ENCODE peak calls at places on chromosome X, in nine cellular contexts. One of them, this sample, is unnamed.

GRCh38 chrX:101659601-101660063 is at the start of gene ARMCX2:
- DNase-seq in prostate gland: peak; percentile 45
- DNase-seq in choroid plexus epithelial cell: peak; percentile 75
- DNase-seq in heart left ventricle: peak; percentile 59
- DNase-seq in cardiac fibroblast: peak; percentile 76
- DNase-seq in CD8-positive, alpha-beta T cell: no peak
- DNase-seq in astrocyte of the spinal cord: peak; percentile 53
- DNase-seq in neural progenitor cell: peak; percentile 64
- DNase-seq in GM06990: no peak
- DNase-seq in this sample: peak; percentile 43

GRCh38 chrX:46686003-46686645 is 72.8 kb downstream of the SLC9A7 start:
- DNase-seq in cardiac fibroblast: peak; percentile 52
- DNase-seq in GM06990: no peak
- DNase-seq in CD8-positive, alpha-beta T cell: peak; percentile 2
- DNase-seq in astrocyte of the spinal cord: peak; percentile 19
- DNase-seq in prostate gland: peak; percentile 4
- DNase-seq in choroid plexus epithelial cell: peak; percentile 62
- DNase-seq in neural progenitor cell: peak; percentile 44
- DNase-seq in heart left ventricle: no peak
- DNase-seq in this sample: peak; percentile 34

GRCh38 chrX:83916525-83916924 is 55.6 kb downstream of the CYLC1 start:
- DNase-seq in prostate gland: no peak
- DNase-seq in choroid plexus epithelial cell: peak; percentile 0
- DNase-seq in heart left ventricle: no peak
- DNase-seq in GM06990: no peak
- DNase-seq in astrocyte of the spinal cord: no peak
- DNase-seq in cardiac fibroblast: no peak
- DNase-seq in neural progenitor cell: peak; percentile 46
- DNase-seq in CD8-positive, alpha-beta T cell: no peak
- DNase-seq in this sample: no peak

GRCh38 chrX:7242613-7243012 is 94.7 kb upstream of the PUDP start:
- DNase-seq in heart left ventricle: no peak
- DNase-seq in cardiac fibroblast: no peak
- DNase-seq in choroid plexus epithelial cell: no peak
- DNase-seq in GM06990: peak; percentile 49
- DNase-seq in neural progenitor cell: no peak
- DNase-seq in astrocyte of the spinal cord: no peak
- DNase-seq in CD8-positive, alpha-beta T cell: no peak
- DNase-seq in prostate gland: no peak
- DNase-seq in this sample: no peak

GRCh38 chrX:24668111-24668510 is 21.0 kb upstream of the PCYT1B start:
- DNase-seq in CD8-positive, alpha-beta T cell: no peak
- DNase-seq in cardiac fibroblast: peak; percentile 64
- DNase-seq in heart left ventricle: no peak
- DNase-seq in neural progenitor cell: no peak
- DNase-seq in GM06990: no peak
- DNase-seq in choroid plexus epithelial cell: peak; percentile 18
- DNase-seq in prostate gland: no peak
- DNase-seq in astrocyte of the spinal cord: no peak
- DNase-seq in this sample: no peak

GRCh38 chrX:148298737-148299136 is 201.7 kb upstream of the AFF2 start:
- DNase-seq in CD8-positive, alpha-beta T cell: no peak
- DNase-seq in cardiac fibroblast: peak; percentile 0
- DNase-seq in GM06990: no peak
- DNase-seq in prostate gland: no peak
- DNase-seq in heart left ventricle: no peak
- DNase-seq in choroid plexus epithelial cell: no peak
- DNase-seq in neural progenitor cell: no peak
- DNase-seq in astrocyte of the spinal cord: peak; percentile 61
- DNase-seq in this sample: no peak

GRCh38 chrX:140723251-140723650 is 13.7 kb downstream of the LINC00632 start:
- DNase-seq in GM06990: no peak
- DNase-seq in cardiac fibroblast: peak; percentile 5
- DNase-seq in neural progenitor cell: peak; percentile 12
- DNase-seq in heart left ventricle: no peak
- DNase-seq in choroid plexus epithelial cell: peak; percentile 13
- DNase-seq in CD8-positive, alpha-beta T cell: no peak
- DNase-seq in astrocyte of the spinal cord: peak; percentile 43
- DNase-seq in prostate gland: no peak
- DNase-seq in this sample: no peak

GRCh38 chrX:49185062-49185394 is 1.1 kb downstream of the PRICKLE3 start:
- DNase-seq in cardiac fibroblast: no peak
- DNase-seq in prostate gland: no peak
- DNase-seq in CD8-positive, alpha-beta T cell: no peak
- DNase-seq in astrocyte of the spinal cord: no peak
- DNase-seq in neural progenitor cell: no peak
- DNase-seq in heart left ventricle: no peak
- DNase-seq in choroid plexus epithelial cell: no peak
- DNase-seq in GM06990: no peak
- DNase-seq in this sample: no peak

GRCh38 chrX:13898084-13898483 is 81.2 kb upstream of the GPM6B start:
- DNase-seq in GM06990: no peak
- DNase-seq in astrocyte of the spinal cord: no peak
- DNase-seq in prostate gland: no peak
- DNase-seq in heart left ventricle: no peak
- DNase-seq in choroid plexus epithelial cell: peak; percentile 48
- DNase-seq in CD8-positive, alpha-beta T cell: no peak
- DNase-seq in neural progenitor cell: peak; percentile 27
- DNase-seq in cardiac fibroblast: peak; percentile 62
- DNase-seq in this sample: peak; percentile 14

GRCh38 chrX:153633607-153634180 is 13.3 kb upstream of the DUSP9 start:
- DNase-seq in choroid plexus epithelial cell: no peak
- DNase-seq in heart left ventricle: no peak
- DNase-seq in astrocyte of the spinal cord: no peak
- DNase-seq in cardiac fibroblast: no peak
- DNase-seq in CD8-positive, alpha-beta T cell: no peak
- DNase-seq in neural progenitor cell: no peak
- DNase-seq in prostate gland: no peak
- DNase-seq in GM06990: no peak
- DNase-seq in this sample: no peak

GRCh38 chrX:149274516-149275105 is 230.5 kb downstream of the IDS start:
- DNase-seq in cardiac fibroblast: peak; percentile 9
- DNase-seq in CD8-positive, alpha-beta T cell: no peak
- DNase-seq in heart left ventricle: peak; percentile 29
- DNase-seq in neural progenitor cell: no peak
- DNase-seq in GM06990: no peak
- DNase-seq in choroid plexus epithelial cell: no peak
- DNase-seq in astrocyte of the spinal cord: peak; percentile 27
- DNase-seq in prostate gland: no peak
- DNase-seq in this sample: no peak

GRCh38 chrX:22164770-22165388 is 107.8 kb upstream of the CBLL2 start:
- DNase-seq in choroid plexus epithelial cell: peak; percentile 25
- DNase-seq in CD8-positive, alpha-beta T cell: no peak
- DNase-seq in GM06990: no peak
- DNase-seq in astrocyte of the spinal cord: peak; percentile 21
- DNase-seq in cardiac fibroblast: no peak
- DNase-seq in prostate gland: no peak
- DNase-seq in heart left ventricle: no peak
- DNase-seq in neural progenitor cell: no peak
- DNase-seq in this sample: no peak

GRCh38 chrX:68534696-68535095 is 35.8 kb downstream of the YIPF6 start:
- DNase-seq in GM06990: no peak
- DNase-seq in cardiac fibroblast: no peak
- DNase-seq in astrocyte of the spinal cord: no peak
- DNase-seq in choroid plexus epithelial cell: no peak
- DNase-seq in heart left ventricle: no peak
- DNase-seq in prostate gland: no peak
- DNase-seq in CD8-positive, alpha-beta T cell: no peak
- DNase-seq in neural progenitor cell: no peak
- DNase-seq in this sample: no peak

GRCh38 chrX:16836371-16836770 is 33.8 kb downstream of the RBBP7 start:
- DNase-seq in heart left ventricle: no peak
- DNase-seq in prostate gland: no peak
- DNase-seq in choroid plexus epithelial cell: no peak
- DNase-seq in neural progenitor cell: peak; percentile 52
- DNase-seq in CD8-positive, alpha-beta T cell: no peak
- DNase-seq in cardiac fibroblast: peak; percentile 38
- DNase-seq in astrocyte of the spinal cord: no peak
- DNase-seq in GM06990: peak; percentile 51
- DNase-seq in this sample: no peak

GRCh38 chrX:132216806-132217202 is 2.4 kb downstream of the RAP2C start:
- DNase-seq in prostate gland: no peak
- DNase-seq in heart left ventricle: no peak
- DNase-seq in neural progenitor cell: peak; percentile 20
- DNase-seq in astrocyte of the spinal cord: peak; percentile 31
- DNase-seq in choroid plexus epithelial cell: peak; percentile 51
- DNase-seq in GM06990: no peak
- DNase-seq in CD8-positive, alpha-beta T cell: no peak
- DNase-seq in cardiac fibroblast: peak; percentile 19
- DNase-seq in this sample: no peak

GRCh38 chrX:30504309-30504708 is 73.3 kb downstream of the TASL start:
- DNase-seq in heart left ventricle: no peak
- DNase-seq in CD8-positive, alpha-beta T cell: no peak
- DNase-seq in choroid plexus epithelial cell: peak; percentile 57
- DNase-seq in neural progenitor cell: peak; percentile 20
- DNase-seq in cardiac fibroblast: peak; percentile 50
- DNase-seq in GM06990: peak; percentile 12
- DNase-seq in astrocyte of the spinal cord: peak; percentile 45
- DNase-seq in prostate gland: no peak
- DNase-seq in this sample: no peak
- TF ChIP-seq CTCF in heart left ventricle: peak; percentile 50
- TF ChIP-seq CTCF in CD8-positive, alpha-beta T cell: no peak
- TF ChIP-seq CTCF in choroid plexus epithelial cell: peak; percentile 44
- TF ChIP-seq CTCF in neural progenitor cell: peak; percentile 68
- TF ChIP-seq CTCF in cardiac fibroblast: no peak
- TF ChIP-seq CTCF in GM06990: no peak
- TF ChIP-seq CTCF in astrocyte of the spinal cord: peak; percentile 41
- TF ChIP-seq CTCF in prostate gland: peak; percentile 51
- TF ChIP-seq CTCF in this sample: peak; percentile 22

DNA sequence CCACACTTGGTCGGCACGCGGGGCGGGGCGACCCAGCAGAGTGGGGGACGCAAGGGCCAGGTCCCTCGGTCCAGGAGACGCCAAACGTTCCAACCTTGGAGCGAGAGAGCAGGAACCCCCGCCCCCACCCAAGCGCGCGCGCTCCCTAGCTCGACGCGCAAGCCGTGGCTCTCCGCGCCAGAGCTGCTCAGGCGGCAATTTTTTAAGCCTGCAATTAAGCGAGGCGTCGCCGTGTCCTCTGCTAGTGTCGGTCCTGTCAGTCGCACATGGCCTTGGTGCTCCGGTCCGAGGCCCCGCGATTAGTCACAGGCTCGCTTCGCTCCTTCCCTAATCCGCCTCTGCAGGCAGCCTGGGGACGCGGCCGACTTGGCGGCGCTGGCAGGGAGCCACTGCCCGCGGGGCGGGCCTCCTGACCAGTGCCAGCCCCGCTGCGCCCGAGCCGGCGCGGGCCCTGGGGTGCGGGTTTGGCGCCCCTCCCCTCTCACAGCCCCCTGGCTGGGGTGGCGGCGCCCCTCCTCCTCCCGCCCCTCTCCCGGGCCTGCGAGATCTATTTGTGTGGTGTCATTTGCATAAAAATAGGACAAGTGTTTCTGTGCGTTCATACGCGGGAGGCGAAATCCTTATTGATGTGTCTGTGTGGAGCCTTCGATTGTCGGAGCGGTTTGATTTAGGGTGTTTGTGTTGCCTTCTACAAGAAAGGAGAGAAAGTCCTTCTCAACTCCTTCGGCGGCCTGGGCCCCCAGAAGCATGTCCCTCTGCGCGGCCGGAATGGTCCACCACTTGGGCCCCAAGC is 9.7 kb upstream of the BCOR start:
- DNase-seq in heart left ventricle: peak; percentile 84
- DNase-seq in prostate gland: peak; percentile 20
- DNase-seq in cardiac fibroblast: no peak
- DNase-seq in neural progenitor cell: peak; percentile 73
- DNase-seq in choroid plexus epithelial cell: no peak
- DNase-seq in astrocyte of the spinal cord: no peak
- DNase-seq in GM06990: no peak
- DNase-seq in CD8-positive, alpha-beta T cell: no peak
- DNase-seq in this sample: no peak
- H3K4me3 ChIP-seq in heart left ventricle: peak overlapping the region; percentile 56
- H3K4me3 ChIP-seq in prostate gland: peak overlapping the region; percentile 42
- H3K4me3 ChIP-seq in cardiac fibroblast: no peak overlapping the region
- H3K4me3 ChIP-seq in neural progenitor cell: peak overlapping the region; percentile 73
- H3K4me3 ChIP-seq in choroid plexus epithelial cell: peak overlapping the region; percentile 52
- H3K4me3 ChIP-seq in astrocyte of the spinal cord: no peak overlapping the region
- H3K4me3 ChIP-seq in GM06990: peak overlapping the region; percentile 60
- H3K4me3 ChIP-seq in CD8-positive, alpha-beta T cell: peak overlapping the region; percentile 52
- H3K4me3 ChIP-seq in this sample: no peak overlapping the region

GRCh38 chrX:152600853-152601635 is 36.7 kb upstream of the GABRQ start:
- DNase-seq in neural progenitor cell: peak; percentile 75
- DNase-seq in CD8-positive, alpha-beta T cell: no peak
- DNase-seq in astrocyte of the spinal cord: no peak
- DNase-seq in GM06990: no peak
- DNase-seq in heart left ventricle: no peak
- DNase-seq in prostate gland: no peak
- DNase-seq in choroid plexus epithelial cell: no peak
- DNase-seq in cardiac fibroblast: no peak
- DNase-seq in this sample: no peak
- TF ChIP-seq CTCF in neural progenitor cell: no peak
- TF ChIP-seq CTCF in CD8-positive, alpha-beta T cell: no peak
- TF ChIP-seq CTCF in astrocyte of the spinal cord: no peak
- TF ChIP-seq CTCF in GM06990: no peak
- TF ChIP-seq CTCF in heart left ventricle: no peak
- TF ChIP-seq CTCF in prostate gland: no peak
- TF ChIP-seq CTCF in choroid plexus epithelial cell: no peak
- TF ChIP-seq CTCF in cardiac fibroblast: no peak
- TF ChIP-seq CTCF in this sample: no peak

GRCh38 chrX:26026179-26026578 is 112.0 kb upstream of the MAGEB18 start:
- DNase-seq in choroid plexus epithelial cell: no peak
- DNase-seq in prostate gland: no peak
- DNase-seq in neural progenitor cell: no peak
- DNase-seq in cardiac fibroblast: peak; percentile 3
- DNase-seq in heart left ventricle: no peak
- DNase-seq in CD8-positive, alpha-beta T cell: no peak
- DNase-seq in astrocyte of the spinal cord: peak; percentile 13
- DNase-seq in GM06990: no peak
- DNase-seq in this sample: no peak
- H3K4me3 ChIP-seq in choroid plexus epithelial cell: no peak overlapping the region
- H3K4me3 ChIP-seq in prostate gland: no peak overlapping the region
- H3K4me3 ChIP-seq in neural progenitor cell: no peak overlapping the region
- H3K4me3 ChIP-seq in cardiac fibroblast: no peak overlapping the region
- H3K4me3 ChIP-seq in heart left ventricle: no peak overlapping the region
- H3K4me3 ChIP-seq in CD8-positive, alpha-beta T cell: no peak overlapping the region
- H3K4me3 ChIP-seq in astrocyte of the spinal cord: no peak overlapping the region
- H3K4me3 ChIP-seq in GM06990: no peak overlapping the region
- H3K4me3 ChIP-seq in this sample: no peak overlapping the region

GRCh38 chrX:70921709-70922352 is 9.1 kb downstream of the SLC7A3 start:
- DNase-seq in neural progenitor cell: no peak
- DNase-seq in GM06990: no peak
- DNase-seq in choroid plexus epithelial cell: no peak
- DNase-seq in prostate gland: no peak
- DNase-seq in heart left ventricle: no peak
- DNase-seq in cardiac fibroblast: no peak
- DNase-seq in astrocyte of the spinal cord: no peak
- DNase-seq in CD8-positive, alpha-beta T cell: no peak
- DNase-seq in this sample: no peak
- TF ChIP-seq CTCF in neural progenitor cell: no peak
- TF ChIP-seq CTCF in GM06990: no peak
- TF ChIP-seq CTCF in choroid plexus epithelial cell: no peak
- TF ChIP-seq CTCF in prostate gland: no peak
- TF ChIP-seq CTCF in heart left ventricle: no peak
- TF ChIP-seq CTCF in cardiac fibroblast: no peak
- TF ChIP-seq CTCF in astrocyte of the spinal cord: no peak
- TF ChIP-seq CTCF in CD8-positive, alpha-beta T cell: no peak
- TF ChIP-seq CTCF in this sample: no peak

DNA sequence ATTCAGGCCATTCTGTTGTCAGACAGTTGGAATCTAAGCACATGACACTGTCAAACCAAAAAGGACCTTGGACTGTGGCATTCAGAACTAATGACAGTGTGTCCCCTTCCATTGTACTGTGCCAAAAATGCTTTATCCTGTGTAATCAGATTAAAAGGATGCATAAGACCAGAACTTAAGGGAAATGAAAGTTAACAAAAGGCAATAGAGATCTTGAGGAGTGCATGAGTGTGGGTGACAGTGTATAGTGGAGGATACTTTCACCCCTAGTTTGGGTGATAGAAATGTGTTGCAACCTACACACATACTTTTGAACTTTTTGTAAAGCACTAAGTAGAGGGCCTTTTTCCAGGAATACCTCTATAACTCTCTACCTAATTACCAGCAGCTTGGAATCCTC is 4.5 kb downstream of the CYSLTR1 start:
- DNase-seq in cardiac fibroblast: no peak
- DNase-seq in choroid plexus epithelial cell: no peak
- DNase-seq in heart left ventricle: no peak
- DNase-seq in CD8-positive, alpha-beta T cell: no peak
- DNase-seq in neural progenitor cell: no peak
- DNase-seq in prostate gland: no peak
- DNase-seq in astrocyte of the spinal cord: no peak
- DNase-seq in GM06990: no peak
- DNase-seq in this sample: no peak
- H3K4me3 ChIP-seq in cardiac fibroblast: no peak overlapping the region
- H3K4me3 ChIP-seq in choroid plexus epithelial cell: no peak overlapping the region
- H3K4me3 ChIP-seq in heart left ventricle: no peak overlapping the region
- H3K4me3 ChIP-seq in CD8-positive, alpha-beta T cell: no peak overlapping the region
- H3K4me3 ChIP-seq in neural progenitor cell: no peak overlapping the region
- H3K4me3 ChIP-seq in prostate gland: no peak overlapping the region
- H3K4me3 ChIP-seq in astrocyte of the spinal cord: no peak overlapping the region
- H3K4me3 ChIP-seq in GM06990: no peak overlapping the region
- H3K4me3 ChIP-seq in this sample: no peak overlapping the region

This sample was measured in tibial nerve.